ENCODE peak calls at places on chromosome X, in seven cellular contexts. One of them, this sample, is unnamed.

GRCh38 chrX:154748712-154749339 is 2.1 kb downstream of the GAB3 start:
- DNase-seq in adrenal gland: peak; percentile 57
- DNase-seq in HCT116: no peak
- DNase-seq in A549: peak; percentile 56
- DNase-seq in fibroblast of pulmonary artery: peak; percentile 67
- DNase-seq in uterus: peak; percentile 25
- DNase-seq in H1: no peak
- DNase-seq in this sample: peak; percentile 61

GRCh38 chrX:21972721-21973120 is 32.2 kb downstream of the SMS start:
- DNase-seq in H1: no peak
- DNase-seq in fibroblast of pulmonary artery: peak; percentile 77
- DNase-seq in HCT116: no peak
- DNase-seq in adrenal gland: peak; percentile 56
- DNase-seq in A549: no peak
- DNase-seq in uterus: peak; percentile 18
- DNase-seq in this sample: peak; percentile 79

GRCh38 chrX:19795289-19795688 is 92.1 kb downstream of the SH3KBP1 start:
- DNase-seq in H1: no peak
- DNase-seq in adrenal gland: no peak
- DNase-seq in fibroblast of pulmonary artery: no peak
- DNase-seq in uterus: no peak
- DNase-seq in A549: no peak
- DNase-seq in HCT116: no peak
- DNase-seq in this sample: no peak

GRCh38 chrX:40307871-40308270 is 210.1 kb upstream of the BCOR start:
- DNase-seq in fibroblast of pulmonary artery: no peak
- DNase-seq in uterus: no peak
- DNase-seq in adrenal gland: no peak
- DNase-seq in A549: no peak
- DNase-seq in H1: no peak
- DNase-seq in HCT116: no peak
- DNase-seq in this sample: no peak

GRCh38 chrX:106150701-106151100 is 17.4 kb upstream of the PWWP3B start:
- DNase-seq in adrenal gland: no peak
- DNase-seq in fibroblast of pulmonary artery: no peak
- DNase-seq in H1: no peak
- DNase-seq in uterus: no peak
- DNase-seq in A549: no peak
- DNase-seq in HCT116: no peak
- DNase-seq in this sample: no peak

GRCh38 chrX:1244164-1245076 is 24.2 kb upstream of the CSF2RA start:
- DNase-seq in fibroblast of pulmonary artery: no peak
- DNase-seq in adrenal gland: no peak
- DNase-seq in uterus: no peak
- DNase-seq in H1: peak; percentile 80
- DNase-seq in A549: peak; percentile 31
- DNase-seq in HCT116: no peak
- DNase-seq in this sample: no peak

GRCh38 chrX:77953300-77953699 is 16.1 kb downstream of the PGAM4 start:
- DNase-seq in adrenal gland: no peak
- DNase-seq in uterus: no peak
- DNase-seq in HCT116: no peak
- DNase-seq in A549: no peak
- DNase-seq in H1: no peak
- DNase-seq in fibroblast of pulmonary artery: no peak
- DNase-seq in this sample: no peak

GRCh38 chrX:154654925-154655324 is 1.5 kb upstream of the CTAG2 start:
- DNase-seq in H1: no peak
- DNase-seq in uterus: no peak
- DNase-seq in fibroblast of pulmonary artery: no peak
- DNase-seq in adrenal gland: no peak
- DNase-seq in A549: no peak
- DNase-seq in HCT116: no peak
- DNase-seq in this sample: no peak

GRCh38 chrX:107673933-107674479 is 45.7 kb downstream of the PRPS1 start:
- DNase-seq in HCT116: no peak
- DNase-seq in fibroblast of pulmonary artery: peak; percentile 95
- DNase-seq in H1: no peak
- DNase-seq in A549: no peak
- DNase-seq in adrenal gland: peak; percentile 87
- DNase-seq in uterus: peak; percentile 77
- DNase-seq in this sample: peak; percentile 59

GRCh38 chrX:41043950-41044349 is 41.3 kb upstream of the USP9X start:
- DNase-seq in uterus: no peak
- DNase-seq in adrenal gland: no peak
- DNase-seq in A549: no peak
- DNase-seq in HCT116: no peak
- DNase-seq in fibroblast of pulmonary artery: peak; percentile 71
- DNase-seq in H1: no peak
- DNase-seq in this sample: peak; percentile 76

GRCh38 chrX:3550160-3550765 is 163.2 kb downstream of the PRKX start:
- DNase-seq in H1: peak; percentile 46
- DNase-seq in uterus: no peak
- DNase-seq in A549: peak; percentile 25
- DNase-seq in adrenal gland: no peak
- DNase-seq in HCT116: no peak
- DNase-seq in fibroblast of pulmonary artery: peak; percentile 23
- DNase-seq in this sample: peak; percentile 63

GRCh38 chrX:50327235-50327634 is 122.7 kb downstream of the CCNB3 start:
- DNase-seq in adrenal gland: no peak
- DNase-seq in fibroblast of pulmonary artery: no peak
- DNase-seq in H1: no peak
- DNase-seq in uterus: no peak
- DNase-seq in A549: no peak
- DNase-seq in HCT116: no peak
- DNase-seq in this sample: no peak

GRCh38 chrX:119062750-119063374 is 9.9 kb upstream of the CT47C1 start:
- DNase-seq in fibroblast of pulmonary artery: peak; percentile 14
- DNase-seq in A549: no peak
- DNase-seq in HCT116: no peak
- DNase-seq in H1: no peak
- DNase-seq in adrenal gland: no peak
- DNase-seq in uterus: no peak
- DNase-seq in this sample: no peak

GRCh38 chrX:37361596-37361995 is 12.4 kb downstream of the PRRG1 start:
- DNase-seq in HCT116: no peak
- DNase-seq in H1: no peak
- DNase-seq in adrenal gland: no peak
- DNase-seq in uterus: no peak
- DNase-seq in A549: no peak
- DNase-seq in fibroblast of pulmonary artery: peak; percentile 7
- DNase-seq in this sample: peak; percentile 29

GRCh38 chrX:100872161-100872560 is 2.0 kb downstream of the NOX1 start:
- DNase-seq in HCT116: no peak
- DNase-seq in fibroblast of pulmonary artery: peak; percentile 65
- DNase-seq in A549: no peak
- DNase-seq in uterus: no peak
- DNase-seq in H1: no peak
- DNase-seq in adrenal gland: no peak
- DNase-seq in this sample: peak; percentile 4

GRCh38 chrX:41653125-41653524 is 35.6 kb upstream of the GPR34 start:
- DNase-seq in HCT116: no peak
- DNase-seq in A549: no peak
- DNase-seq in fibroblast of pulmonary artery: no peak
- DNase-seq in adrenal gland: no peak
- DNase-seq in uterus: no peak
- DNase-seq in H1: no peak
- DNase-seq in this sample: no peak

GRCh38 chrX:1421433-1422134 is 29.7 kb upstream of the SLC25A6 start:
- DNase-seq in H1: no peak
- DNase-seq in fibroblast of pulmonary artery: no peak
- DNase-seq in HCT116: no peak
- DNase-seq in adrenal gland: no peak
- DNase-seq in A549: no peak
- DNase-seq in uterus: no peak
- DNase-seq in this sample: no peak

GRCh38 chrX:83512111-83512510 is 4.0 kb downstream of the POU3F4 start:
- DNase-seq in fibroblast of pulmonary artery: no peak
- DNase-seq in H1: no peak
- DNase-seq in adrenal gland: no peak
- DNase-seq in A549: no peak
- DNase-seq in uterus: no peak
- DNase-seq in HCT116: no peak
- DNase-seq in this sample: no peak

GRCh38 chrX:136584545-136584944 is 52.5 kb downstream of the VGLL1 start:
- DNase-seq in A549: no peak
- DNase-seq in fibroblast of pulmonary artery: no peak
- DNase-seq in adrenal gland: no peak
- DNase-seq in uterus: no peak
- DNase-seq in HCT116: no peak
- DNase-seq in H1: no peak
- DNase-seq in this sample: no peak

GRCh38 chrX:47181301-47181700 is 12.3 kb upstream of the UBA1 start:
- DNase-seq in adrenal gland: no peak
- DNase-seq in H1: no peak
- DNase-seq in HCT116: no peak
- DNase-seq in A549: no peak
- DNase-seq in uterus: no peak
- DNase-seq in fibroblast of pulmonary artery: no peak
- DNase-seq in this sample: no peak

GRCh38 chrX:84078991-84079390 is 109.0 kb downstream of the RPS6KA6 start:
- DNase-seq in uterus: no peak
- DNase-seq in fibroblast of pulmonary artery: no peak
- DNase-seq in H1: no peak
- DNase-seq in A549: no peak
- DNase-seq in adrenal gland: no peak
- DNase-seq in HCT116: no peak
- DNase-seq in this sample: no peak

GRCh38 chrX:49165901-49166881 is 3.6 kb downstream of the MAGIX start:
- DNase-seq in adrenal gland: peak; percentile 95
- DNase-seq in HCT116: peak; percentile 85
- DNase-seq in fibroblast of pulmonary artery: peak; percentile 76
- DNase-seq in uterus: peak; percentile 52
- DNase-seq in H1: peak; percentile 81
- DNase-seq in A549: no peak
- DNase-seq in this sample: peak; percentile 17

GRCh38 chrX:66023726-66024467 is 16.0 kb downstream of the VSIG4 start:
- DNase-seq in fibroblast of pulmonary artery: no peak
- DNase-seq in HCT116: no peak
- DNase-seq in A549: no peak
- DNase-seq in H1: no peak
- DNase-seq in adrenal gland: no peak
- DNase-seq in uterus: no peak
- DNase-seq in this sample: no peak

GRCh38 chrX:31609130-31609529 is 537.3 kb upstream of the FTHL17 start:
- DNase-seq in A549: no peak
- DNase-seq in H1: no peak
- DNase-seq in HCT116: no peak
- DNase-seq in uterus: no peak
- DNase-seq in fibroblast of pulmonary artery: peak; percentile 92
- DNase-seq in adrenal gland: no peak
- DNase-seq in this sample: peak; percentile 85

GRCh38 chrX:136146614-136147319 is 566 bp upstream of the FHL1 start:
- DNase-seq in HCT116: no peak
- DNase-seq in H1: peak; percentile 51
- DNase-seq in fibroblast of pulmonary artery: no peak
- DNase-seq in adrenal gland: peak; percentile 47
- DNase-seq in uterus: peak; percentile 39
- DNase-seq in A549: peak; percentile 12
- DNase-seq in this sample: peak; percentile 25

GRCh38 chrX:102832661-102833060 is 104.4 kb upstream of the RAB40AL start:
- DNase-seq in HCT116: no peak
- DNase-seq in fibroblast of pulmonary artery: peak; percentile 66
- DNase-seq in uterus: no peak
- DNase-seq in A549: peak; percentile 33
- DNase-seq in adrenal gland: peak; percentile 55
- DNase-seq in H1: no peak
- DNase-seq in this sample: peak; percentile 85

GRCh38 chrX:101417981-101418841 is 10.2 kb downstream of the HNRNPH2 start:
- DNase-seq in HCT116: no peak
- DNase-seq in A549: no peak
- DNase-seq in adrenal gland: peak; percentile 68
- DNase-seq in uterus: peak; percentile 51
- DNase-seq in H1: peak; percentile 72
- DNase-seq in fibroblast of pulmonary artery: no peak
- DNase-seq in this sample: peak; percentile 50

GRCh38 chrX:140821280-140821679 is 111.7 kb downstream of the LINC00632 start:
- DNase-seq in fibroblast of pulmonary artery: no peak
- DNase-seq in H1: peak; percentile 42
- DNase-seq in adrenal gland: no peak
- DNase-seq in HCT116: no peak
- DNase-seq in A549: no peak
- DNase-seq in uterus: no peak
- DNase-seq in this sample: no peak

GRCh38 chrX:151899622-151900021 is 13.1 kb upstream of the MAGEA4 start:
- DNase-seq in adrenal gland: no peak
- DNase-seq in A549: no peak
- DNase-seq in uterus: no peak
- DNase-seq in HCT116: no peak
- DNase-seq in H1: no peak
- DNase-seq in fibroblast of pulmonary artery: peak; percentile 24
- DNase-seq in this sample: peak; percentile 59

GRCh38 chrX:13798184-13798583 is 18.7 kb downstream of the GPM6B start:
- DNase-seq in adrenal gland: no peak
- DNase-seq in H1: no peak
- DNase-seq in A549: no peak
- DNase-seq in uterus: no peak
- DNase-seq in fibroblast of pulmonary artery: no peak
- DNase-seq in HCT116: no peak
- DNase-seq in this sample: no peak
- H3K4me3 ChIP-seq in adrenal gland: no peak overlapping the region
- H3K4me3 ChIP-seq in H1: no peak overlapping the region
- H3K4me3 ChIP-seq in A549: no peak overlapping the region
- H3K4me3 ChIP-seq in uterus: no peak overlapping the region
- H3K4me3 ChIP-seq in fibroblast of pulmonary artery: no peak overlapping the region
- H3K4me3 ChIP-seq in HCT116: no peak overlapping the region
- H3K4me3 ChIP-seq in this sample: no peak overlapping the region

GRCh38 chrX:30576881-30577280 is 685 bp downstream of the TASL start:
- DNase-seq in adrenal gland: no peak
- DNase-seq in fibroblast of pulmonary artery: no peak
- DNase-seq in uterus: no peak
- DNase-seq in A549: no peak
- DNase-seq in HCT116: no peak
- DNase-seq in H1: no peak
- DNase-seq in this sample: no peak
- H3K4me3 ChIP-seq in adrenal gland: no peak overlapping the region
- H3K4me3 ChIP-seq in fibroblast of pulmonary artery: no peak overlapping the region
- H3K4me3 ChIP-seq in uterus: no peak overlapping the region
- H3K4me3 ChIP-seq in A549: no peak overlapping the region
- H3K4me3 ChIP-seq in HCT116: no peak overlapping the region
- H3K4me3 ChIP-seq in H1: no peak overlapping the region
- H3K4me3 ChIP-seq in this sample: no peak overlapping the region

GRCh38 chrX:147079974-147080373 is 265.4 kb upstream of the CXorf51A start:
- DNase-seq in A549: no peak
- DNase-seq in fibroblast of pulmonary artery: no peak
- DNase-seq in HCT116: no peak
- DNase-seq in H1: no peak
- DNase-seq in adrenal gland: no peak
- DNase-seq in uterus: no peak
- DNase-seq in this sample: no peak
- H3K4me3 ChIP-seq in A549: no peak overlapping the region
- H3K4me3 ChIP-seq in fibroblast of pulmonary artery: no peak overlapping the region
- H3K4me3 ChIP-seq in HCT116: no peak overlapping the region
- H3K4me3 ChIP-seq in H1: no peak overlapping the region
- H3K4me3 ChIP-seq in adrenal gland: no peak overlapping the region
- H3K4me3 ChIP-seq in uterus: no peak overlapping the region
- H3K4me3 ChIP-seq in this sample: no peak overlapping the region

DNA sequence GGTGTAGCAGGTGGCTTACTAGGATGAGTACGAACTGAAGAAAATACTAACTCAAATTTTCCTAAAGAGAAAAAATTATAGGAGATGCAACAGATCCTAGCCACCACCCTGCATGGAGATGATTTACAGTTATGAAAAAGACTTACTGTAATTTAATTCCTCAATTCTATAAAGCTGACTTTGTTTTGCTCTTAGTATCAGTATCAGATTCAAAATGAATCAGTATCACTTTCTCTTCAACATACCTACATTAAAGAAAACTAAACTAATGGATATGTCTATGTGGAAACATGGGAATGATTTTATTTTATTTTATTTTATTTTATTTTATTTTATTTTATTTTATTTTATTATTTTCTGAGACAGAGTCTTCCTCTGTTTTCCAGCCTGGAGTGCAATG is 525.8 kb downstream of the NLGN4X start:
- DNase-seq in fibroblast of pulmonary artery: no peak
- DNase-seq in uterus: no peak
- DNase-seq in A549: no peak
- DNase-seq in H1: no peak
- DNase-seq in HCT116: no peak
- DNase-seq in adrenal gland: no peak
- DNase-seq in this sample: no peak
- H3K4me3 ChIP-seq in fibroblast of pulmonary artery: no peak overlapping the region
- H3K4me3 ChIP-seq in uterus: no peak overlapping the region
- H3K4me3 ChIP-seq in A549: no peak overlapping the region
- H3K4me3 ChIP-seq in H1: no peak overlapping the region
- H3K4me3 ChIP-seq in HCT116: no peak overlapping the region
- H3K4me3 ChIP-seq in adrenal gland: no peak overlapping the region
- H3K4me3 ChIP-seq in this sample: no peak overlapping the region

This sample was measured in GM23248.